ENCODE peak calls at places on chromosome 5, in six cellular contexts. H, I, Z, W, F and Y are unnamed samples.

GRCh38 chr5:77065256-77065655 is 21.8 kb downstream of the ZBED3 start:
- DNase-seq in H (no peak), I (no peak), Z (no peak), W (no peak), F (no peak), Y (no peak)

GRCh38 chr5:147234825-147235635 is at the start of gene STK32A:
- DNase-seq in H (peak; percentile 1), I (peak; percentile 5), Z (peak; percentile 78), W (peak; percentile 64), F (peak; percentile 92), Y (no peak)

GRCh38 chr5:62432618-62433064 is 20.1 kb downstream of the IPO11 start:
- DNase-seq in H (peak; percentile 40), I (peak; percentile 38), Z (no peak), W (no peak), F (no peak), Y (no peak)

GRCh38 chr5:15592728-15593127 is 92.7 kb downstream of the FBXL7 start:
- DNase-seq in H (no peak), I (no peak), Z (no peak), W (no peak), F (no peak), Y (no peak)

GRCh38 chr5:8470489-8470888 is 601.5 kb downstream of the MTRR start:
- DNase-seq in H (no peak), I (no peak), Z (no peak), W (no peak), F (no peak), Y (no peak)

GRCh38 chr5:140114341-140115185 is 654 bp downstream of the PURA start:
- DNase-seq in H (peak; percentile 52), I (peak; percentile 69), Z (peak; percentile 82), W (peak; percentile 68), F (peak; percentile 88), Y (no peak)

GRCh38 chr5:35752012-35752411 is 104.7 kb upstream of the IL7R start:
- DNase-seq in H (no peak), I (no peak), Z (no peak), W (no peak), F (no peak), Y (no peak)

GRCh38 chr5:146860213-146860891 is 18.2 kb downstream of the PPP2R2B start:
- DNase-seq in H (peak; percentile 3), I (no peak), Z (no peak), W (peak; percentile 69), F (no peak), Y (no peak)

GRCh38 chr5:33148076-33148501 is 292.7 kb upstream of the TARS1 start:
- DNase-seq in H (peak; percentile 94), I (peak; percentile 95), Z (no peak), W (no peak), F (no peak), Y (no peak)

GRCh38 chr5:60161340-60161934 is 267.9 kb upstream of the PDE4D start:
- DNase-seq in H (peak; percentile 37), I (peak; percentile 33), Z (no peak), W (peak; percentile 18), F (no peak), Y (peak; percentile 8)

GRCh38 chr5:74123928-74124327 is 497.9 kb downstream of the ARHGEF28 start:
- DNase-seq in H (no peak), I (no peak), Z (no peak), W (no peak), F (no peak), Y (no peak)

DNA sequence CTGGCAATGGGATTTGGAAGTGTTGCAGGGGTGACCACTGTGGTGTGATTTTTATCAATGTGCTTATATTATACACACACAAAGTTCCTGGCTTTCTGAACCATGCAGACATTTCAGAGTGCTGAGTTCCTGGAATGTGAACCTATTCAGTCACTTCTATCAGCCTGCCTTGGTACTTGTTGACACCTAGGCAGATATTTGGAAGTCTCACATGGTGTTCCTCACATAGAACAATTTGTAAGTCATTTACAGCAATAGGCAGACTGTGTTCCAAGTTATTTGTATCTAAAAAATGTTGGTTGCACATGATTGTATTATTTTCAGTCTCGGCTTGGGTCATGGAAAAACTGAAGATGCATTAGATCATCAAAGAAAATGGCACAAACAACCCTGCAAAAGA is 182.2 kb downstream of the SREK1 start:
- DNase-seq in H (no peak), I (peak; percentile 2), Z (no peak), W (no peak), F (no peak), Y (no peak)
- H3K4me3 ChIP-seq in H (no peak overlapping the region), I (no peak overlapping the region), Z (no peak overlapping the region), W (no peak overlapping the region), F (no peak overlapping the region), Y (no peak overlapping the region)

GRCh38 chr5:115549154-115549553 is 4.6 kb upstream of the FEM1C start:
- DNase-seq in H (no peak), I (peak; percentile 64), Z (no peak), W (peak; percentile 39), F (no peak), Y (peak; percentile 53)
- TF ChIP-seq CTCF in H (no peak), I (peak; percentile 40), Z (no peak), W (no peak), F (no peak), Y (peak; percentile 50)

DNA sequence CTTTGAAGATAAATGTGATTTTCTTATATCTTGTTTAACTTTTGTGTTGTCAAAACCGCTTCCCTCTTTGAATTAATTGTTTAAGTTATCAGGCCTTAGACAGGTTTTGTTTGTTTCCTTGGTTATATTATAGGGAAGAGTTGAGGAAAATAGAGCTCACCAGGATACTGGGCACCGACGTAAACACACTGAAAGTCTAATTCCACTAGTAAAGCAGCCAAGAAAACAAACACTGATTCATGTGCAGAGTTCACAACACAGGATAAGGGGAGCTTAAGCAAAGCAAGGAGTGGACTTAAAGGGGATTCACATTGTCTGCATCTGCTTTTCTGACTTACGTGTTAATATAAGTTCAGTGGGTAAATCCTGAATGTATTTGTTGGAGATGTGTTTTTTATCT is 139.1 kb upstream of the CDH6 start:
- DNase-seq in H (no peak), I (no peak), Z (no peak), W (no peak), F (no peak), Y (no peak)
- H3K4me3 ChIP-seq in H (no peak overlapping the region), I (no peak overlapping the region), Z (no peak overlapping the region), W (no peak overlapping the region), F (no peak overlapping the region), Y (no peak overlapping the region)

GRCh38 chr5:154191467-154192261 is 1.1 kb downstream of the GALNT10 start:
- DNase-seq in H (peak; percentile 45), I (peak; percentile 55), Z (no peak), W (no peak), F (no peak), Y (no peak)
- TF ChIP-seq CTCF in H (peak; percentile 27), I (no peak), Z (no peak), W (no peak), F (no peak), Y (no peak)

DNA sequence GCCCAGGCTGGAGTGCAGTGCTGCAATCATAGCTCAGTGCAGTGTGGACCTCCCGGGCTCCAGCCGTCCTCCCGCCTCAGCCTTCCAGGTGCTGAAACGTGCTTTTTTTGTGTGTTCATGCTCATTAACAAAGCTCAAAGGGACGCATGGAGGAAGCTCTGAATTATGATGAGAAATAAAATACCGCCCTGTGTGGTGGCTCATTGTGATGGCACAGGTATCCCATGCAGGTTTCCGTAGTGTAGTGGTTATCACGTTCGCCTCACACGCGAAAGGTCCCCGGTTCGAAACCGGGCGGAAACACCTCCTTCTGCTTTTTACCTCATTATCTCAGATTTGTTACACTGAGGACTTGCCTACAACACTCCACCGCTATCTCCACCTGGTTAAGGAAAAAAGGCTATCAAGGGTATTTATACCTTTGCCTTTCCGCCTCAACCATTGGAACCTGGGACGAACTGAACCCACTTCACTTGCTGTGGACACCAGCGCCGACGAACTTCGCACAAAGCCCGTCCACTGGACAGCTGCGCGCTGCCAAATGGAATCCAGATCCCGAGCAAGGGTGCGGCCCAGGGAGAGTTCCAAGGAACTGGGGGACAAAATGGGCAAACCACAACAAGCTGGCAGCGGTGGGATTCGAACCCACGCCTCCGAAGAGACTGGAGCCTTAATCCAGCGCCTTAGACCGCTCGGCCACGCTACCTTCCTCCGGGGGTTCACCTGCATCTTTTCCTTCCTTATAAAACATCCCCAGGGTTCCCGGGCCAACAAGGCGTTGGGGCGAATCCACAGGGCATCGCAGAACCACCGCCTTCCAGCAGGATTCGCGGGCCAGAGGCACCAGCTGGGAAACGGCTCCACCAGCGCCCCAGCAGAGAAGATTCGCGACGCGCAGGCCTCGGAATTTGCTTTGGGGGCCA is 26.3 kb downstream of the OR2V2 start:
- DNase-seq in H (peak; percentile 37), I (peak; percentile 94), Z (no peak), W (peak; percentile 75), F (no peak), Y (no peak)
- H3K4me3 ChIP-seq in H (no peak overlapping the region), I (no peak overlapping the region), Z (no peak overlapping the region), W (peak overlapping the region; percentile 42), F (no peak overlapping the region), Y (peak overlapping the region; percentile 51)

GRCh38 chr5:78887384-78888118 is 97.6 kb downstream of the ARSB start:
- DNase-seq in H (no peak), I (no peak), Z (no peak), W (no peak), F (no peak), Y (peak; percentile 79)
- TF ChIP-seq CTCF in H (no peak), I (no peak), Z (no peak), W (no peak), F (no peak), Y (no peak)

GRCh38 chr5:128681764-128682664 is 144.0 kb upstream of the FBN2 start:
- DNase-seq in H (no peak), I (no peak), Z (no peak), W (no peak), F (no peak), Y (no peak)
- H3K4me3 ChIP-seq in H (no peak overlapping the region), I (no peak overlapping the region), Z (no peak overlapping the region), W (no peak overlapping the region), F (no peak overlapping the region), Y (no peak overlapping the region)